ENCODE peak calls at places on chromosomes 3 and 15, in ten cellular contexts. One of them, this sample, is unnamed.

GRCh38 chr3:79810101-79810500 is 42.3 kb upstream of the ROBO1 start:
- DNase-seq in OCI-LY7: no peak
- DNase-seq in keratinocyte: no peak
- DNase-seq in nephron progenitor cell: no peak
- DNase-seq in sigmoid colon: no peak
- DNase-seq in kidney epithelial cell: no peak
- DNase-seq in tibial artery: no peak
- DNase-seq in MCF 10A: no peak
- DNase-seq in left ventricle myocardium inferior: no peak
- DNase-seq in fibroblast of mammary gland: no peak
- DNase-seq in this sample: no peak

GRCh38 chr3:155890671-155891190 is 20.3 kb downstream of the GMPS start:
- DNase-seq in left ventricle myocardium inferior: no peak
- DNase-seq in sigmoid colon: no peak
- DNase-seq in tibial artery: no peak
- DNase-seq in keratinocyte: no peak
- DNase-seq in nephron progenitor cell: no peak
- DNase-seq in fibroblast of mammary gland: peak
- DNase-seq in OCI-LY7: no peak
- DNase-seq in kidney epithelial cell: no peak
- DNase-seq in MCF 10A: peak
- DNase-seq in this sample: no peak

GRCh38 chr3:63370094-63370493 is 92.0 kb downstream of the SYNPR start:
- DNase-seq in fibroblast of mammary gland: no peak
- DNase-seq in OCI-LY7: no peak
- DNase-seq in kidney epithelial cell: no peak
- DNase-seq in MCF 10A: no peak
- DNase-seq in nephron progenitor cell: no peak
- DNase-seq in sigmoid colon: no peak
- DNase-seq in keratinocyte: no peak
- DNase-seq in left ventricle myocardium inferior: no peak
- DNase-seq in tibial artery: no peak
- DNase-seq in this sample: no peak

GRCh38 chr3:136283627-136284026 is 33.5 kb downstream of the PCCB start:
- DNase-seq in fibroblast of mammary gland: peak
- DNase-seq in kidney epithelial cell: no peak
- DNase-seq in OCI-LY7: no peak
- DNase-seq in nephron progenitor cell: no peak
- DNase-seq in sigmoid colon: no peak
- DNase-seq in keratinocyte: no peak
- DNase-seq in tibial artery: no peak
- DNase-seq in left ventricle myocardium inferior: no peak
- DNase-seq in MCF 10A: no peak
- DNase-seq in this sample: no peak

GRCh38 chr15:80850941-80851451 is 71.8 kb downstream of the CEMIP start:
- DNase-seq in OCI-LY7: no peak
- DNase-seq in MCF 10A: no peak
- DNase-seq in kidney epithelial cell: peak
- DNase-seq in fibroblast of mammary gland: no peak
- DNase-seq in tibial artery: no peak
- DNase-seq in nephron progenitor cell: no peak
- DNase-seq in sigmoid colon: no peak
- DNase-seq in keratinocyte: peak
- DNase-seq in left ventricle myocardium inferior: no peak
- DNase-seq in this sample: no peak

GRCh38 chr15:49877117-49877860 is 241.7 kb downstream of the ATP8B4 start:
- DNase-seq in sigmoid colon: no peak
- DNase-seq in OCI-LY7: no peak
- DNase-seq in keratinocyte: no peak
- DNase-seq in nephron progenitor cell: no peak
- DNase-seq in left ventricle myocardium inferior: no peak
- DNase-seq in MCF 10A: no peak
- DNase-seq in fibroblast of mammary gland: peak
- DNase-seq in kidney epithelial cell: no peak
- DNase-seq in tibial artery: peak
- DNase-seq in this sample: no peak

GRCh38 chr3:150106752-150107428 is 136.2 kb upstream of the PFN2 start:
- DNase-seq in fibroblast of mammary gland: peak
- DNase-seq in nephron progenitor cell: peak
- DNase-seq in tibial artery: no peak
- DNase-seq in OCI-LY7: no peak
- DNase-seq in MCF 10A: peak
- DNase-seq in sigmoid colon: no peak
- DNase-seq in left ventricle myocardium inferior: no peak
- DNase-seq in keratinocyte: no peak
- DNase-seq in kidney epithelial cell: peak
- DNase-seq in this sample: no peak

GRCh38 chr3:30578479-30578878 is 27.9 kb upstream of the TGFBR2 start:
- DNase-seq in left ventricle myocardium inferior: no peak
- DNase-seq in OCI-LY7: no peak
- DNase-seq in nephron progenitor cell: no peak
- DNase-seq in tibial artery: peak
- DNase-seq in fibroblast of mammary gland: peak
- DNase-seq in keratinocyte: peak
- DNase-seq in kidney epithelial cell: peak
- DNase-seq in sigmoid colon: peak
- DNase-seq in MCF 10A: peak
- DNase-seq in this sample: no peak

GRCh38 chr15:57421110-57421509 is 44.8 kb downstream of the CGNL1 start:
- DNase-seq in sigmoid colon: no peak
- DNase-seq in fibroblast of mammary gland: no peak
- DNase-seq in OCI-LY7: no peak
- DNase-seq in MCF 10A: no peak
- DNase-seq in nephron progenitor cell: no peak
- DNase-seq in keratinocyte: no peak
- DNase-seq in tibial artery: no peak
- DNase-seq in left ventricle myocardium inferior: no peak
- DNase-seq in kidney epithelial cell: no peak
- DNase-seq in this sample: no peak

GRCh38 chr3:11662392-11662990 is 18.8 kb upstream of the VGLL4 start:
- DNase-seq in fibroblast of mammary gland: peak
- DNase-seq in OCI-LY7: no peak
- DNase-seq in left ventricle myocardium inferior: no peak
- DNase-seq in keratinocyte: no peak
- DNase-seq in tibial artery: no peak
- DNase-seq in MCF 10A: peak
- DNase-seq in sigmoid colon: no peak
- DNase-seq in nephron progenitor cell: no peak
- DNase-seq in kidney epithelial cell: no peak
- DNase-seq in this sample: no peak

GRCh38 chr15:63041982-63042878 is at the start of gene TPM1:
- DNase-seq in sigmoid colon: peak
- DNase-seq in nephron progenitor cell: peak
- DNase-seq in fibroblast of mammary gland: peak
- DNase-seq in left ventricle myocardium inferior: peak
- DNase-seq in OCI-LY7: no peak
- DNase-seq in tibial artery: peak
- DNase-seq in MCF 10A: peak
- DNase-seq in kidney epithelial cell: peak
- DNase-seq in keratinocyte: no peak
- DNase-seq in this sample: peak

GRCh38 chr3:50194903-50195500 is 3.6 kb downstream of the GNAT1 start:
- DNase-seq in OCI-LY7: peak
- DNase-seq in tibial artery: no peak
- DNase-seq in sigmoid colon: no peak
- DNase-seq in left ventricle myocardium inferior: no peak
- DNase-seq in kidney epithelial cell: no peak
- DNase-seq in keratinocyte: no peak
- DNase-seq in fibroblast of mammary gland: no peak
- DNase-seq in MCF 10A: peak
- DNase-seq in nephron progenitor cell: no peak
- DNase-seq in this sample: no peak

GRCh38 chr15:67084561-67084960 is 19.2 kb downstream of the SMAD3 start:
- DNase-seq in kidney epithelial cell: no peak
- DNase-seq in left ventricle myocardium inferior: no peak
- DNase-seq in MCF 10A: no peak
- DNase-seq in tibial artery: no peak
- DNase-seq in nephron progenitor cell: no peak
- DNase-seq in fibroblast of mammary gland: no peak
- DNase-seq in sigmoid colon: no peak
- DNase-seq in keratinocyte: no peak
- DNase-seq in OCI-LY7: no peak
- DNase-seq in this sample: no peak

GRCh38 chr15:63772531-63772930 is 61.2 kb downstream of the HERC1 start:
- DNase-seq in nephron progenitor cell: no peak
- DNase-seq in MCF 10A: no peak
- DNase-seq in OCI-LY7: no peak
- DNase-seq in tibial artery: no peak
- DNase-seq in kidney epithelial cell: no peak
- DNase-seq in keratinocyte: no peak
- DNase-seq in left ventricle myocardium inferior: no peak
- DNase-seq in fibroblast of mammary gland: no peak
- DNase-seq in sigmoid colon: no peak
- DNase-seq in this sample: no peak

GRCh38 chr15:52661909-52662308 is 17.3 kb downstream of the ATOSA start:
- DNase-seq in OCI-LY7: no peak
- DNase-seq in kidney epithelial cell: no peak
- DNase-seq in sigmoid colon: no peak
- DNase-seq in nephron progenitor cell: no peak
- DNase-seq in left ventricle myocardium inferior: no peak
- DNase-seq in fibroblast of mammary gland: no peak
- DNase-seq in tibial artery: no peak
- DNase-seq in keratinocyte: no peak
- DNase-seq in MCF 10A: no peak
- DNase-seq in this sample: no peak

GRCh38 chr15:45253330-45253729 is 1.3 kb downstream of the SLC28A2 start:
- DNase-seq in tibial artery: no peak
- DNase-seq in keratinocyte: no peak
- DNase-seq in kidney epithelial cell: no peak
- DNase-seq in fibroblast of mammary gland: no peak
- DNase-seq in MCF 10A: peak
- DNase-seq in nephron progenitor cell: peak
- DNase-seq in OCI-LY7: peak
- DNase-seq in sigmoid colon: no peak
- DNase-seq in left ventricle myocardium inferior: no peak
- DNase-seq in this sample: no peak
- TF ChIP-seq CTCF in tibial artery: no peak
- TF ChIP-seq CTCF in keratinocyte: peak
- TF ChIP-seq CTCF in kidney epithelial cell: peak
- TF ChIP-seq CTCF in fibroblast of mammary gland: peak
- TF ChIP-seq CTCF in MCF 10A: no peak
- TF ChIP-seq CTCF in nephron progenitor cell: peak
- TF ChIP-seq CTCF in OCI-LY7: peak
- TF ChIP-seq CTCF in sigmoid colon: no peak
- TF ChIP-seq CTCF in left ventricle myocardium inferior: peak
- TF ChIP-seq CTCF in this sample: peak

GRCh38 chr15:86685263-86685662 is 605.6 kb downstream of the AGBL1 start:
- DNase-seq in left ventricle myocardium inferior: no peak
- DNase-seq in tibial artery: no peak
- DNase-seq in fibroblast of mammary gland: no peak
- DNase-seq in OCI-LY7: no peak
- DNase-seq in keratinocyte: no peak
- DNase-seq in nephron progenitor cell: no peak
- DNase-seq in MCF 10A: no peak
- DNase-seq in sigmoid colon: no peak
- DNase-seq in kidney epithelial cell: no peak
- DNase-seq in this sample: no peak

GRCh38 chr15:86690566-86690965 is 610.9 kb downstream of the AGBL1 start:
- DNase-seq in tibial artery: no peak
- DNase-seq in fibroblast of mammary gland: no peak
- DNase-seq in keratinocyte: no peak
- DNase-seq in nephron progenitor cell: no peak
- DNase-seq in MCF 10A: peak
- DNase-seq in OCI-LY7: no peak
- DNase-seq in left ventricle myocardium inferior: no peak
- DNase-seq in sigmoid colon: no peak
- DNase-seq in kidney epithelial cell: no peak
- DNase-seq in this sample: no peak

GRCh38 chr15:86691091-86691490 is 611.4 kb downstream of the AGBL1 start:
- DNase-seq in nephron progenitor cell: no peak
- DNase-seq in keratinocyte: no peak
- DNase-seq in MCF 10A: no peak
- DNase-seq in OCI-LY7: no peak
- DNase-seq in left ventricle myocardium inferior: no peak
- DNase-seq in kidney epithelial cell: no peak
- DNase-seq in fibroblast of mammary gland: no peak
- DNase-seq in tibial artery: no peak
- DNase-seq in sigmoid colon: no peak
- DNase-seq in this sample: no peak
- TF ChIP-seq CTCF in nephron progenitor cell: peak
- TF ChIP-seq CTCF in keratinocyte: no peak
- TF ChIP-seq CTCF in MCF 10A: no peak
- TF ChIP-seq CTCF in OCI-LY7: peak
- TF ChIP-seq CTCF in left ventricle myocardium inferior: peak
- TF ChIP-seq CTCF in kidney epithelial cell: no peak
- TF ChIP-seq CTCF in fibroblast of mammary gland: no peak
- TF ChIP-seq CTCF in tibial artery: no peak
- TF ChIP-seq CTCF in sigmoid colon: no peak
- TF ChIP-seq CTCF in this sample: no peak

GRCh38 chr15:31571676-31572075 is 245.0 kb downstream of the KLF13 start:
- DNase-seq in keratinocyte: no peak
- DNase-seq in OCI-LY7: no peak
- DNase-seq in left ventricle myocardium inferior: no peak
- DNase-seq in kidney epithelial cell: no peak
- DNase-seq in sigmoid colon: no peak
- DNase-seq in fibroblast of mammary gland: no peak
- DNase-seq in tibial artery: no peak
- DNase-seq in nephron progenitor cell: no peak
- DNase-seq in MCF 10A: peak
- DNase-seq in this sample: no peak
- TF ChIP-seq CTCF in keratinocyte: peak
- TF ChIP-seq CTCF in OCI-LY7: peak
- TF ChIP-seq CTCF in left ventricle myocardium inferior: peak
- TF ChIP-seq CTCF in kidney epithelial cell: no peak
- TF ChIP-seq CTCF in sigmoid colon: no peak
- TF ChIP-seq CTCF in fibroblast of mammary gland: no peak
- TF ChIP-seq CTCF in tibial artery: no peak
- TF ChIP-seq CTCF in nephron progenitor cell: no peak
- TF ChIP-seq CTCF in MCF 10A: peak
- TF ChIP-seq CTCF in this sample: no peak

GRCh38 chr3:89173546-89173945 is 66.1 kb downstream of the EPHA3 start:
- DNase-seq in left ventricle myocardium inferior: no peak
- DNase-seq in nephron progenitor cell: no peak
- DNase-seq in keratinocyte: no peak
- DNase-seq in tibial artery: no peak
- DNase-seq in kidney epithelial cell: no peak
- DNase-seq in fibroblast of mammary gland: no peak
- DNase-seq in MCF 10A: no peak
- DNase-seq in sigmoid colon: no peak
- DNase-seq in OCI-LY7: no peak
- DNase-seq in this sample: no peak

GRCh38 chr3:89171681-89172080 is 64.3 kb downstream of the EPHA3 start:
- DNase-seq in fibroblast of mammary gland: no peak
- DNase-seq in tibial artery: no peak
- DNase-seq in sigmoid colon: no peak
- DNase-seq in kidney epithelial cell: no peak
- DNase-seq in left ventricle myocardium inferior: no peak
- DNase-seq in nephron progenitor cell: no peak
- DNase-seq in OCI-LY7: no peak
- DNase-seq in keratinocyte: no peak
- DNase-seq in MCF 10A: no peak
- DNase-seq in this sample: no peak

DNA sequence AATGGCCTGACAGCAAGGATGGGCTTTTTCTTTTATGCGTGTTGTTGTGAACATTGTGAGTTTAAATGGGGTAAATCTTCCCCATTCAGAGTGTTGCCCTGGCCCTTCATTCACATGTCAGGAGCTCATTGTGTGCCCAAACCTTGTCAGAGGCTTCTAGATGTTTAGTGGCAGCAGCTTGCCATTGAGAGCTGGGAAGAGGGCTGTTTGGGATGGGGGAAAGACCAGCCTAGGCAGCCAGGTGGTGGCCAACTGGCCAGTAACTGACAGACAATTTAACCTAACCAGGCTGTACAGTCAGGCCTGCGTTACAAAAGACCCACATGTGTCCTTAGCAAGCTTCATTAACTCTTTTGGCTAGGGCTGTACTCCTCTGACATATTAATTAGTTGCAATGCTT is 64.7 kb downstream of the EPHA3 start:
- DNase-seq in MCF 10A: no peak
- DNase-seq in left ventricle myocardium inferior: no peak
- DNase-seq in sigmoid colon: no peak
- DNase-seq in keratinocyte: no peak
- DNase-seq in fibroblast of mammary gland: no peak
- DNase-seq in kidney epithelial cell: no peak
- DNase-seq in tibial artery: no peak
- DNase-seq in OCI-LY7: no peak
- DNase-seq in nephron progenitor cell: no peak
- DNase-seq in this sample: no peak
- TF ChIP-seq CTCF in MCF 10A: no peak
- TF ChIP-seq CTCF in left ventricle myocardium inferior: no peak
- TF ChIP-seq CTCF in sigmoid colon: no peak
- TF ChIP-seq CTCF in keratinocyte: no peak
- TF ChIP-seq CTCF in fibroblast of mammary gland: no peak
- TF ChIP-seq CTCF in kidney epithelial cell: no peak
- TF ChIP-seq CTCF in tibial artery: no peak
- TF ChIP-seq CTCF in OCI-LY7: no peak
- TF ChIP-seq CTCF in nephron progenitor cell: no peak
- TF ChIP-seq CTCF in this sample: no peak

This sample was measured in chondrocyte.